ENCODE peak calls at places on chromosomes 6 and 20, in seven cellular contexts. K, F, N, Y, J, W and T are unnamed samples.

GRCh38 chr20:31910071-31910803 is 39.8 kb downstream of the TTLL9 start:
- DNase-seq in N (no peak), J (no peak), K (no peak), W (peak; percentile 1), F (no peak), Y (no peak), T (no peak)

GRCh38 chr6:1381397-1382330 is 7.7 kb upstream of the FOXF2 start:
- DNase-seq in F (peak; percentile 30), J (peak; percentile 60), N (peak; percentile 28), K (peak; percentile 76), Y (peak; percentile 68), W (no peak), T (no peak)

GRCh38 chr6:26087284-26088115 is at the start of gene HFE:
- DNase-seq in J (peak; percentile 71), Y (no peak), K (peak; percentile 41), F (peak; percentile 30), W (peak; percentile 81), N (peak; percentile 60), T (no peak)

GRCh38 chr20:13684566-13685222 is 46.0 kb upstream of the TASP1 start:
- DNase-seq in N (no peak), Y (no peak), F (no peak), K (peak; percentile 25), J (no peak), W (no peak), T (no peak)

GRCh38 chr20:47030271-47030810 is 135.7 kb downstream of the EYA2 start:
- DNase-seq in Y (no peak), N (no peak), J (no peak), F (no peak), W (no peak), K (no peak), T (no peak)

GRCh38 chr20:58695895-58696375 is 3.3 kb downstream of the NPEPL1 start:
- DNase-seq in K (no peak), N (no peak), J (no peak), Y (no peak), W (peak; percentile 60), F (no peak), T (no peak)

GRCh38 chr6:73579851-73580246 is 59.0 kb upstream of the EEF1A1 start:
- DNase-seq in K (no peak), N (peak; percentile 38), J (no peak), F (no peak), W (no peak), Y (peak; percentile 78), T (no peak)

GRCh38 chr20:23125625-23126191 is 39.6 kb upstream of the CD93 start:
- DNase-seq in W (peak; percentile 78), J (no peak), N (no peak), F (no peak), K (peak; percentile 40), Y (no peak), T (no peak)

GRCh38 chr20:2937902-2938301 is 64.6 kb downstream of the PTPRA start:
- DNase-seq in W (no peak), N (no peak), F (no peak), J (no peak), K (no peak), Y (no peak), T (no peak)

GRCh38 chr6:169864148-169865030 is 113.0 kb downstream of the ERMARD start:
- DNase-seq in Y (no peak), N (no peak), F (peak; percentile 27), K (no peak), J (no peak), W (peak; percentile 54), T (no peak)

GRCh38 chr20:19275630-19276071 is 63.2 kb downstream of the SLC24A3 start:
- DNase-seq in Y (no peak), K (no peak), N (peak; percentile 95), J (peak; percentile 44), F (peak; percentile 37), W (peak; percentile 93), T (no peak)

GRCh38 chr20:37894454-37894853 is 8.5 kb upstream of the VSTM2L start:
- DNase-seq in W (no peak), K (no peak), Y (no peak), F (no peak), N (no peak), J (no peak), T (no peak)

GRCh38 chr6:149852180-149852579 is 12.0 kb downstream of the LRP11 start:
- DNase-seq in N (no peak), Y (peak; percentile 79), F (no peak), J (peak; percentile 90), W (no peak), K (no peak), T (no peak)

GRCh38 chr6:16868968-16869367 is 107.7 kb upstream of the ATXN1 start:
- DNase-seq in K (no peak), J (no peak), F (no peak), W (no peak), Y (peak; percentile 41), N (no peak), T (no peak)

GRCh38 chr6:154474636-154475428 is 35.7 kb downstream of the CNKSR3 start:
- DNase-seq in F (no peak), Y (peak; percentile 51), W (no peak), N (no peak), K (no peak), J (no peak), T (no peak)

GRCh38 chr20:61411743-61412142 is 159.7 kb downstream of the CDH4 start:
- DNase-seq in N (no peak), W (no peak), K (no peak), F (no peak), Y (no peak), J (no peak), T (no peak)

GRCh38 chr6:6191476-6191875 is 129.0 kb downstream of the F13A1 start:
- DNase-seq in N (no peak), K (no peak), J (peak; percentile 9), Y (no peak), F (no peak), W (no peak), T (no peak)

GRCh38 chr6:130872250-130873095 is 45.3 kb downstream of the SMLR1 start:
- DNase-seq in N (peak; percentile 80), K (peak; percentile 40), Y (peak; percentile 66), F (peak; percentile 18), W (peak; percentile 80), J (peak; percentile 68), T (peak; percentile 75)

GRCh38 chr6:108560463-108561308 is at the start of gene FOXO3:
- DNase-seq in K (peak; percentile 40), W (peak; percentile 97), N (peak; percentile 95), J (peak; percentile 67), Y (peak; percentile 85), F (peak; percentile 91), T (peak; percentile 66)

GRCh38 chr20:53224851-53225250 is 252.7 kb downstream of the TSHZ2 start:
- DNase-seq in J (no peak), Y (no peak), F (no peak), W (no peak), N (no peak), K (no peak), T (no peak)

GRCh38 chr6:160005861-160006540 is 37.1 kb downstream of the IGF2R start:
- DNase-seq in Y (no peak), F (peak; percentile 24), N (peak; percentile 48), K (no peak), J (peak; percentile 55), W (no peak), T (no peak)

GRCh38 chr6:138909975-138910374 is 78.1 kb downstream of the REPS1 start:
- DNase-seq in K (no peak), Y (no peak), J (no peak), F (no peak), W (no peak), N (no peak), T (no peak)

GRCh38 chr6:128888444-128889175 is 5.7 kb downstream of the LAMA2 start:
- DNase-seq in W (no peak), Y (no peak), N (no peak), K (no peak), J (no peak), F (no peak), T (no peak)

GRCh38 chr6:33112148-33112547 is 36.4 kb downstream of the HLA-DPB1 start:
- DNase-seq in J (peak; percentile 59), K (peak; percentile 83), F (no peak), N (no peak), Y (peak; percentile 51), W (no peak), T (no peak)

GRCh38 chr6:2962636-2963035 is 8.7 kb downstream of the SERPINB6 start:
- DNase-seq in F (no peak), K (no peak), J (no peak), Y (no peak), W (no peak), N (no peak), T (no peak)
- TF ChIP-seq CTCF in F (no peak), K (no peak), J (no peak), Y (no peak), W (no peak), N (no peak), T (no peak)

GRCh38 chr6:91434135-91434534 is 847.3 kb upstream of the MAP3K7 start:
- DNase-seq in J (no peak), K (no peak), F (no peak), N (no peak), W (no peak), Y (peak; percentile 48), T (no peak)

DNA sequence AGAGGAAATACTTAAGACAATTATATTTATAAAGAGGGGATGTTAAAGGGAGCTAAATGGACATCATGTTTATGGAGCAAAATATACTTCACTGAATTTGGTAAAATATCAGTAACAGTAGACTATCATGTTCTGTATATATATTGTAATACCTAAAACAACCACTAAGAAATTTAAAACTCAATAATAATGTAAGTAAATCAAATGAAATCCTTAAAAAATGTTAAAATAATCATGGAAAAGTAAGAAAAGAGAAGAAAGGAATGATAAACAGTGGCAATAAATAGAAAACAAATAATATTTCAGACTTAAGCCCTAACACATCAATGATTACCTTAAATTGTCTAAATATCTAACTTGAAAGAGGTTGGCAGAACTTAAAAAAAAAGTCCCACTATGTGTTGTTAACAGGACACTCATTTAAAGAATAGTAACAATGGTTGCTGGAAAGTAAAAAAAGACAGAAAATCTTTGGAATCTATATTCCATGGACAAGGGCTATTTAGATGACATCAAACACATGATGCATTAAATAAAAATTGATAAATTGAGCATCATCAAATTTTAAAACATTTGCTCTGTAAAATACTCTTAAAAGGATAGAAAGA is 842.2 kb upstream of the MAP3K7 start:
- DNase-seq in J (no peak), N (no peak), K (no peak), F (no peak), Y (no peak), W (no peak), T (no peak)
- TF ChIP-seq CTCF in J (peak; percentile 39), N (no peak), K (no peak), F (peak; percentile 13), Y (peak; percentile 38), W (no peak), T (no peak)

DNA sequence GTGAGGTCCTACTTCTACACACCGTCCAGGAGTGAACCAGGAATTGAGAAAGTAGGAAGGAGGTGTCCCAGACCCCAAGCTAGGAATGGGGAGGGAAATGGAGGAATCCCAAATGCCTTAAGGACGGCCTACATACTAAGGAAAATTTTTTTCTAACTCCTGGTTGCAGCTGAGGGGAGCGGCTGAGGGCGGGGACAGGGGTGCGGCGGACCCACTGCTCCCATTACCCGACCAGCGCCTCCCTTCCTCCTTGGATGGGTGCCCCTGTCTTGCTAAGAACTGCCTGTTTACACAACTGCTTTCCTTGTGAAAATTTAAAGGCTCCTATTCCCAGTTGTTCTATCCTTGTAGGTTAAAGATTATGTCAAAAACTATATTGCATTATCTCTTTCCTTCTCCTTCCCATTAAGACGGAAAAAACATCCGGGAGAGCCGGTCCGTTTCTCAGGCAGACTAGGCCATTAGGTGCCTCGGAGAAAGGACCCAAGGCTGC is 699 bp upstream of the HSPA1B start:
- DNase-seq in K (no peak), Y (no peak), N (peak; percentile 91), F (peak; percentile 87), W (peak; percentile 97), J (peak; percentile 87), T (no peak)
- TF ChIP-seq CTCF in K (no peak), Y (no peak), N (no peak), F (no peak), W (no peak), J (no peak), T (no peak)

GRCh38 chr6:89637960-89638319 is 607 bp downstream of the LYRM2 start:
- DNase-seq in F (no peak), N (no peak), J (no peak), K (no peak), W (no peak), Y (no peak), T (no peak)
- TF ChIP-seq CTCF in F (no peak), N (no peak), J (no peak), K (no peak), W (no peak), Y (no peak), T (no peak)